ENCODE peak calls at places on chromosome 2, in seven cellular contexts. F is stimulated activated CD8-positive, alpha-beta memory T cell treated with anti-CD3 and anti-CD28 coated beads, Interleukin-7, amount 100 ng/mL, for 4 hours; S is fibroblast of pulmonary artery; P is activated naive CD4-positive, alpha-beta T cell treated with anti-CD3 and anti-CD28 coated beads, Interleukin-2, amount 50 U/mL, for 72 hours; Z is activated T-cell treated with anti-CD3 and anti-CD28 coated beads for 48 hours; R is IMR-90; C is NCI-H345. M is an unnamed sample.

GRCh38 chr2:219461061-219461514 is 26.4 kb downstream of the SPEG start:
- DNase-seq in F (no peak), S (peak; percentile 14), P (no peak), Z (no peak), R (peak; percentile 17), C (no peak), M (no peak)

GRCh38 chr2:18378020-18378653 is 182.3 kb downstream of the RDH14 start:
- DNase-seq in F (no peak), S (peak; percentile 64), P (no peak), Z (no peak), R (peak; percentile 49), C (peak; percentile 58), M (peak; percentile 69)

GRCh38 chr2:134011936-134012586 is 241.8 kb upstream of the MGAT5 start:
- DNase-seq in F (no peak), S (no peak), P (no peak), Z (no peak), R (peak; percentile 62), C (no peak), M (no peak)

GRCh38 chr2:30798536-30798991 is 8.7 kb downstream of the CAPN13 start:
- DNase-seq in F (no peak), S (no peak), P (no peak), Z (no peak), R (no peak), C (peak; percentile 84), M (peak; percentile 35)

GRCh38 chr2:142991295-142991694 is 113.8 kb downstream of the KYNU start:
- DNase-seq in F (no peak), S (no peak), P (no peak), Z (no peak), R (no peak), C (no peak), M (no peak)

GRCh38 chr2:26564121-26564520 is 77.0 kb downstream of the CIB4 start:
- DNase-seq in F (no peak), S (no peak), P (no peak), Z (no peak), R (no peak), C (no peak), M (no peak)

GRCh38 chr2:16281451-16282330 is 341.3 kb downstream of the MYCN start:
- DNase-seq in F (no peak), S (peak; percentile 1), P (no peak), Z (no peak), R (no peak), C (peak; percentile 35), M (peak; percentile 2)

GRCh38 chr2:158034198-158034831 is 67.4 kb upstream of the UPP2 start:
- DNase-seq in F (no peak), S (peak; percentile 66), P (no peak), Z (no peak), R (peak; percentile 48), C (peak; percentile 53), M (peak; percentile 78)

GRCh38 chr2:235170016-235170415 is 218.2 kb downstream of the SH3BP4 start:
- DNase-seq in F (no peak), S (peak; percentile 51), P (no peak), Z (no peak), R (peak; percentile 43), C (no peak), M (no peak)

GRCh38 chr2:34105015-34105767 is 506.1 kb upstream of the FAM98A start:
- DNase-seq in F (no peak), S (peak; percentile 80), P (no peak), Z (no peak), R (peak; percentile 83), C (no peak), M (peak; percentile 77)

GRCh38 chr2:53715568-53715967 is 52.0 kb upstream of the CHAC2 start:
- DNase-seq in F (no peak), S (peak; percentile 37), P (no peak), Z (no peak), R (no peak), C (peak; percentile 1), M (peak; percentile 36)

GRCh38 chr2:17649026-17649425 is 104.6 kb downstream of the SMC6 start:
- DNase-seq in F (no peak), S (no peak), P (no peak), Z (no peak), R (no peak), C (no peak), M (no peak)